ENCODE peak calls at places on chromosome 9, in four cellular contexts. One of them, this sample, is unnamed.

GRCh38 chr9:127370147-127370579 is 26.8 kb upstream of the SLC2A8 start:
- DNase-seq in GM10248: no peak
- DNase-seq in activated B cell treated with CpG ODN at 0.5 μM for 24 hours: no peak
- DNase-seq in GM06990: no peak
- DNase-seq in this sample: no peak

GRCh38 chr9:123928471-123929176 is 1.3 kb downstream of the DENND1A start:
- DNase-seq in GM10248: no peak
- DNase-seq in activated B cell treated with CpG ODN at 0.5 μM for 24 hours: no peak
- DNase-seq in GM06990: peak
- DNase-seq in this sample: no peak

GRCh38 chr9:128637656-128638055 is 19.0 kb downstream of the DYNC2I2 start:
- DNase-seq in GM10248: no peak
- DNase-seq in activated B cell treated with CpG ODN at 0.5 μM for 24 hours: no peak
- DNase-seq in GM06990: no peak
- DNase-seq in this sample: no peak

GRCh38 chr9:75823136-75823535 is 67.3 kb upstream of the PCSK5 start:
- DNase-seq in GM10248: no peak
- DNase-seq in activated B cell treated with CpG ODN at 0.5 μM for 24 hours: no peak
- DNase-seq in GM06990: no peak
- DNase-seq in this sample: no peak

GRCh38 chr9:87071473-87071872 is 124.2 kb upstream of the GAS1 start:
- DNase-seq in GM10248: no peak
- DNase-seq in activated B cell treated with CpG ODN at 0.5 μM for 24 hours: no peak
- DNase-seq in GM06990: no peak
- DNase-seq in this sample: no peak

GRCh38 chr9:116497081-116497480 is 190.0 kb upstream of the TRIM32 start:
- DNase-seq in GM10248: no peak
- DNase-seq in activated B cell treated with CpG ODN at 0.5 μM for 24 hours: no peak
- DNase-seq in GM06990: no peak
- DNase-seq in this sample: no peak

GRCh38 chr9:1456301-1456999 is 406.3 kb downstream of the DMRT2 start:
- DNase-seq in GM10248: no peak
- DNase-seq in activated B cell treated with CpG ODN at 0.5 μM for 24 hours: no peak
- DNase-seq in GM06990: no peak
- DNase-seq in this sample: no peak

GRCh38 chr9:131187957-131188356 is 62.6 kb downstream of the NUP214 start:
- DNase-seq in GM10248: peak
- DNase-seq in activated B cell treated with CpG ODN at 0.5 μM for 24 hours: no peak
- DNase-seq in GM06990: no peak
- DNase-seq in this sample: no peak

GRCh38 chr9:95516736-95517558 is at the start of gene PTCH1:
- DNase-seq in GM10248: peak
- DNase-seq in activated B cell treated with CpG ODN at 0.5 μM for 24 hours: no peak
- DNase-seq in GM06990: no peak
- DNase-seq in this sample: no peak

GRCh38 chr9:3004572-3004971 is 160.7 kb upstream of the PUM3 start:
- DNase-seq in GM10248: no peak
- DNase-seq in activated B cell treated with CpG ODN at 0.5 μM for 24 hours: no peak
- DNase-seq in GM06990: no peak
- DNase-seq in this sample: no peak

GRCh38 chr9:92943062-92943616 is 4.2 kb upstream of the FGD3 start:
- DNase-seq in GM10248: no peak
- DNase-seq in activated B cell treated with CpG ODN at 0.5 μM for 24 hours: no peak
- DNase-seq in GM06990: no peak
- DNase-seq in this sample: no peak

GRCh38 chr9:17148324-17148723 is 13.5 kb downstream of the CNTLN start:
- DNase-seq in GM10248: no peak
- DNase-seq in activated B cell treated with CpG ODN at 0.5 μM for 24 hours: no peak
- DNase-seq in GM06990: no peak
- DNase-seq in this sample: no peak

GRCh38 chr9:87676976-87677775 is 48.7 kb upstream of the CTSL start:
- DNase-seq in GM10248: no peak
- DNase-seq in activated B cell treated with CpG ODN at 0.5 μM for 24 hours: no peak
- DNase-seq in GM06990: no peak
- DNase-seq in this sample: no peak

GRCh38 chr9:98607787-98608186 is 100.9 kb downstream of the GABBR2 start:
- DNase-seq in GM10248: no peak
- DNase-seq in activated B cell treated with CpG ODN at 0.5 μM for 24 hours: no peak
- DNase-seq in GM06990: no peak
- DNase-seq in this sample: no peak

GRCh38 chr9:120324996-120325642 is 254.8 kb downstream of the CDK5RAP2 start:
- DNase-seq in GM10248: no peak
- DNase-seq in activated B cell treated with CpG ODN at 0.5 μM for 24 hours: no peak
- DNase-seq in GM06990: no peak
- DNase-seq in this sample: no peak

GRCh38 chr9:77170991-77171699 is 6.2 kb upstream of the VPS13A start:
- DNase-seq in GM10248: no peak
- DNase-seq in activated B cell treated with CpG ODN at 0.5 μM for 24 hours: no peak
- DNase-seq in GM06990: no peak
- DNase-seq in this sample: no peak

GRCh38 chr9:120713257-120714087 is 798 bp downstream of the MEGF9 start:
- DNase-seq in GM10248: peak
- DNase-seq in activated B cell treated with CpG ODN at 0.5 μM for 24 hours: peak
- DNase-seq in GM06990: no peak
- DNase-seq in this sample: no peak

GRCh38 chr9:73683862-73684591 is 532.4 kb downstream of the ANXA1 start:
- DNase-seq in GM10248: no peak
- DNase-seq in activated B cell treated with CpG ODN at 0.5 μM for 24 hours: no peak
- DNase-seq in GM06990: no peak
- DNase-seq in this sample: no peak

GRCh38 chr9:92576175-92576574 is 40.4 kb upstream of the ECM2 start:
- DNase-seq in GM10248: no peak
- DNase-seq in activated B cell treated with CpG ODN at 0.5 μM for 24 hours: no peak
- DNase-seq in GM06990: no peak
- DNase-seq in this sample: no peak

GRCh38 chr9:93954436-93955355 is at the start of gene BARX1:
- DNase-seq in GM10248: no peak
- DNase-seq in activated B cell treated with CpG ODN at 0.5 μM for 24 hours: no peak
- DNase-seq in GM06990: no peak
- DNase-seq in this sample: no peak

GRCh38 chr9:15430920-15431844 is 8.5 kb downstream of the SNAPC3 start:
- DNase-seq in GM10248: no peak
- DNase-seq in activated B cell treated with CpG ODN at 0.5 μM for 24 hours: no peak
- DNase-seq in GM06990: no peak
- DNase-seq in this sample: no peak

GRCh38 chr9:98708933-98709911 is at the start of gene GABBR2:
- DNase-seq in GM10248: no peak
- DNase-seq in activated B cell treated with CpG ODN at 0.5 μM for 24 hours: no peak
- DNase-seq in GM06990: no peak
- DNase-seq in this sample: no peak

GRCh38 chr9:33651125-33651524 is 127.1 kb downstream of the ANKRD18B start:
- DNase-seq in GM10248: no peak
- DNase-seq in activated B cell treated with CpG ODN at 0.5 μM for 24 hours: no peak
- DNase-seq in GM06990: no peak
- DNase-seq in this sample: no peak

GRCh38 chr9:136119259-136120118 is 814 bp upstream of the TMEM250 start:
- DNase-seq in GM10248: no peak
- DNase-seq in activated B cell treated with CpG ODN at 0.5 μM for 24 hours: no peak
- DNase-seq in GM06990: no peak
- DNase-seq in this sample: no peak

GRCh38 chr9:116156621-116157314 is 3.2 kb downstream of the PAPPA start:
- DNase-seq in GM10248: no peak
- DNase-seq in activated B cell treated with CpG ODN at 0.5 μM for 24 hours: no peak
- DNase-seq in GM06990: no peak
- DNase-seq in this sample: no peak

GRCh38 chr9:23638837-23639426 is 187.1 kb downstream of the ELAVL2 start:
- DNase-seq in GM10248: no peak
- DNase-seq in activated B cell treated with CpG ODN at 0.5 μM for 24 hours: no peak
- DNase-seq in GM06990: no peak
- DNase-seq in this sample: no peak

GRCh38 chr9:9100070-9100469 is 1300.5 kb upstream of the DMAC1 start:
- DNase-seq in GM10248: no peak
- DNase-seq in activated B cell treated with CpG ODN at 0.5 μM for 24 hours: no peak
- DNase-seq in GM06990: no peak
- DNase-seq in this sample: no peak

GRCh38 chr9:126781717-126782388 is 23.0 kb upstream of the ZBTB43 start:
- DNase-seq in GM10248: peak
- DNase-seq in activated B cell treated with CpG ODN at 0.5 μM for 24 hours: peak
- DNase-seq in GM06990: peak
- DNase-seq in this sample: peak

GRCh38 chr9:85215416-85215815 is 526.3 kb downstream of the AGTPBP1 start:
- DNase-seq in GM10248: no peak
- DNase-seq in activated B cell treated with CpG ODN at 0.5 μM for 24 hours: no peak
- DNase-seq in GM06990: no peak
- DNase-seq in this sample: no peak

GRCh38 chr9:127519301-127520166 is 68.2 kb downstream of the LRSAM1 start:
- DNase-seq in GM10248: peak
- DNase-seq in activated B cell treated with CpG ODN at 0.5 μM for 24 hours: no peak
- DNase-seq in GM06990: no peak
- DNase-seq in this sample: peak

GRCh38 chr9:115008536-115008935 is 78.1 kb upstream of the TNFSF8 start:
- DNase-seq in GM10248: no peak
- DNase-seq in activated B cell treated with CpG ODN at 0.5 μM for 24 hours: no peak
- DNase-seq in GM06990: no peak
- DNase-seq in this sample: peak

GRCh38 chr9:24832307-24832706 is 286.6 kb upstream of the IZUMO3 start:
- DNase-seq in GM10248: no peak
- DNase-seq in activated B cell treated with CpG ODN at 0.5 μM for 24 hours: no peak
- DNase-seq in GM06990: no peak
- DNase-seq in this sample: no peak

GRCh38 chr9:20331095-20331685 is 291.1 kb downstream of the MLLT3 start:
- DNase-seq in GM10248: no peak
- DNase-seq in activated B cell treated with CpG ODN at 0.5 μM for 24 hours: no peak
- DNase-seq in GM06990: no peak
- DNase-seq in this sample: no peak

GRCh38 chr9:2602704-2603116 is 18.9 kb upstream of the VLDLR start:
- DNase-seq in GM10248: no peak
- DNase-seq in activated B cell treated with CpG ODN at 0.5 μM for 24 hours: no peak
- DNase-seq in GM06990: no peak
- DNase-seq in this sample: no peak

DNA sequence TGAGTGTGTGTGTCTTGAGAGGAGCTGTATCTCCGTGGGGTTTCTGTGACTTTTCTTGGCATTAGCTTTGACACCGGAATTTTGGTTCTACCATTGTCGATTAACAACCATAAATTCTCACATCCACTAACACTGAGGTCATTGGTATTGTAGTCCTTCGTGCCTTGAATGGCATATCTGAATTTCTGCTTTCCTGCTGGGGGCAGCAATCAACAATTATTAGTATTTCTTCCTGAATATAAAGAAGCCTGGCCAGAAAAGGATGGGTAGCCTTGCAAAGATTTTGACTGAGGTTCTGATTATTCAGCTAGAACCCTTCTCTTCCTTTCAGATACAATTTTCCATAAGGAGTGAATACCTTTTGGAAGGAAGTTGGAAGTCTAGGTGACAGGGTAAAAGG is 33.5 kb upstream of the SHOC1 start:
- DNase-seq in GM10248: no peak
- DNase-seq in activated B cell treated with CpG ODN at 0.5 μM for 24 hours: no peak
- DNase-seq in GM06990: no peak
- DNase-seq in this sample: no peak
- TF ChIP-seq CTCF in GM10248: peak
- TF ChIP-seq CTCF in activated B cell treated with CpG ODN at 0.5 μM for 24 hours: no peak
- TF ChIP-seq CTCF in GM06990: peak
- TF ChIP-seq CTCF in this sample: no peak

GRCh38 chr9:81669011-81669739 is 20.2 kb downstream of the TLE1 start:
- DNase-seq in GM10248: no peak
- DNase-seq in activated B cell treated with CpG ODN at 0.5 μM for 24 hours: no peak
- DNase-seq in GM06990: no peak
- DNase-seq in this sample: no peak

GRCh38 chr9:81671880-81672280 is 17.5 kb downstream of the TLE1 start:
- DNase-seq in GM10248: no peak
- DNase-seq in activated B cell treated with CpG ODN at 0.5 μM for 24 hours: no peak
- DNase-seq in GM06990: no peak
- DNase-seq in this sample: no peak

GRCh38 chr9:81678088-81678487 is 11.3 kb downstream of the TLE1 start:
- DNase-seq in GM10248: no peak
- DNase-seq in activated B cell treated with CpG ODN at 0.5 μM for 24 hours: no peak
- DNase-seq in GM06990: no peak
- DNase-seq in this sample: no peak

DNA sequence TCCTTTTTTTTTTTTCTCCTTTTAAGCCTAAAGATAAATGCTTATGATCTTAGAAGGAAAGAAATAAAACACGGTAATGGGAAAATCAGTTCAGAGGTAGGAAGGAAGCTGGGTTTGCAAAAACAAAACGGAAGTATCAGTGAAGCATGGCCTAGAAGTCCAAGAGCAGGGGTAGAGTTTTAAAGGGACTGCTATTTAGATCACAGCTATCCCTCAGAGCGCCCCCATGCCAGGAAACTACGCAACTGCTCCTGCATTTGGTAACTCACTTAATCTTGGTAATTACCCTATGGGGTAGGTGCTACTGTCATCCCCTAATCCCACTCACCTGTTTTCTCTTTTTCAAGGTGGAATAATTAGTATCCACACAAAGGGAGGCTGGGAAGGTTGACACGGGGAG is 16.0 kb downstream of the TLE1 start:
- DNase-seq in GM10248: no peak
- DNase-seq in activated B cell treated with CpG ODN at 0.5 μM for 24 hours: no peak
- DNase-seq in GM06990: no peak
- DNase-seq in this sample: no peak
- TF ChIP-seq CTCF in GM10248: no peak
- TF ChIP-seq CTCF in activated B cell treated with CpG ODN at 0.5 μM for 24 hours: no peak
- TF ChIP-seq CTCF in GM06990: no peak
- TF ChIP-seq CTCF in this sample: no peak

GRCh38 chr9:26742843-26743242 is 149.8 kb downstream of the CAAP1 start:
- DNase-seq in GM10248: no peak
- DNase-seq in activated B cell treated with CpG ODN at 0.5 μM for 24 hours: no peak
- DNase-seq in GM06990: no peak
- DNase-seq in this sample: no peak

GRCh38 chr9:26745111-26745510 is 147.5 kb downstream of the CAAP1 start:
- DNase-seq in GM10248: no peak
- DNase-seq in activated B cell treated with CpG ODN at 0.5 μM for 24 hours: no peak
- DNase-seq in GM06990: no peak
- DNase-seq in this sample: no peak

GRCh38 chr9:26747611-26748010 is 145.0 kb downstream of the CAAP1 start:
- DNase-seq in GM10248: no peak
- DNase-seq in activated B cell treated with CpG ODN at 0.5 μM for 24 hours: no peak
- DNase-seq in GM06990: no peak
- DNase-seq in this sample: no peak

GRCh38 chr9:26746357-26747072 is 146.1 kb downstream of the CAAP1 start:
- DNase-seq in GM10248: peak
- DNase-seq in activated B cell treated with CpG ODN at 0.5 μM for 24 hours: no peak
- DNase-seq in GM06990: peak
- DNase-seq in this sample: no peak

GRCh38 chr9:26744362-26744965 is 148.1 kb downstream of the CAAP1 start:
- DNase-seq in GM10248: peak
- DNase-seq in activated B cell treated with CpG ODN at 0.5 μM for 24 hours: no peak
- DNase-seq in GM06990: no peak
- DNase-seq in this sample: no peak
- TF ChIP-seq CTCF in GM10248: peak
- TF ChIP-seq CTCF in activated B cell treated with CpG ODN at 0.5 μM for 24 hours: peak
- TF ChIP-seq CTCF in GM06990: peak
- TF ChIP-seq CTCF in this sample: peak

DNA sequence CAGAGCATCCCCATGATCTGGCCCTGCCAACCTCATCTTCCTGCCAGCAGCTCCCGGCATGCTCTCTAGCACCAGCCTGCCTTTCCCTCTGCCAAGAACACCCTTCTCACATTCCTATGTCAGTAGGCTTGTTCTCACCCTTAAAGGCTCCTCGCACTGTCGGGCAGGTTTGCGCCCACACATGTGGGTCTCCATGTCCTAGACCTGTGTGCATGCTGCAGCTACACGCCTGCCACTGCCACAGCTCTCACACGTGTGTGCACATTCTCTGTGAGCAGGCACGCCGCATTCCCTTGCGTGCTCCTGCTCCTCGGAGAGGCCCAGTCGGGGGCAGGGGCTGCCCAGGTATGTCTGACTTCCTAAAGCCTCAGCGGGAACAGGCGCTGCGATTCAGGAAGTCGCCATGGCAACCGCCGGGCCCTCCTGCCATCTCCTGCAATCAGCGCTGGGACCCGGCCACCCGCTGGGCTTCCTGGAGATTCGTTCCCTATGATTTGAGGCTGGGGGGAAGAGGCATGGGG is 28.1 kb downstream of the NDUFA8 start:
- DNase-seq in GM10248: no peak
- DNase-seq in activated B cell treated with CpG ODN at 0.5 μM for 24 hours: no peak
- DNase-seq in GM06990: no peak
- DNase-seq in this sample: no peak
- TF ChIP-seq CTCF in GM10248: no peak
- TF ChIP-seq CTCF in activated B cell treated with CpG ODN at 0.5 μM for 24 hours: no peak
- TF ChIP-seq CTCF in GM06990: no peak
- TF ChIP-seq CTCF in this sample: no peak

This sample was measured in CD14-positive monocyte.